ENCODE peak calls at places on chromosomes 3 and 15, in six cellular contexts. R is neural crest cell, K is GM13977, L is mesothelial cell of epicardium, X is pancreas, Z is coronary artery. H is an unnamed sample.

GRCh38 chr15:37079726-37080125 is 20.6 kb downstream of the MEIS2 start:
- DNase-seq in L (no peak), K (no peak), R (no peak), X (no peak), Z (no peak), H (no peak)

GRCh38 chr3:67334588-67334987 is 319.8 kb downstream of the SUCLG2 start:
- DNase-seq in X (no peak), R (no peak), L (no peak), Z (no peak), K (no peak), H (no peak)

GRCh38 chr3:182683335-182684257 is 109.7 kb upstream of the ATP11B start:
- DNase-seq in K (peak), Z (no peak), L (no peak), R (peak), X (peak), H (peak)

GRCh38 chr3:56787784-56788256 is 13.9 kb downstream of the ARHGEF3 start:
- DNase-seq in R (no peak), K (peak), L (no peak), Z (no peak), X (no peak), H (no peak)

GRCh38 chr15:74382004-74382816 is 14.8 kb upstream of the CYP11A1 start:
- DNase-seq in X (peak), R (peak), Z (no peak), L (peak), K (peak), H (peak)

GRCh38 chr3:177881330-177881729 is 654.9 kb upstream of the KCNMB2 start:
- DNase-seq in R (no peak), K (no peak), L (no peak), X (no peak), Z (no peak), H (no peak)

GRCh38 chr15:47378527-47378926 is 338.8 kb upstream of the SEMA6D start:
- DNase-seq in X (no peak), Z (no peak), R (no peak), L (no peak), K (no peak), H (no peak)

GRCh38 chr3:161035711-161036110 is 69.4 kb downstream of the B3GALNT1 start:
- DNase-seq in R (no peak), X (no peak), K (no peak), L (no peak), Z (no peak), H (no peak)

GRCh38 chr3:71103430-71103881 is 480.1 kb downstream of the FOXP1 start:
- DNase-seq in L (no peak), Z (no peak), X (peak), R (no peak), K (no peak), H (no peak)

GRCh38 chr3:56673781-56674457 is 9.1 kb downstream of the TASOR start:
- DNase-seq in L (no peak), Z (no peak), X (no peak), K (no peak), R (no peak), H (no peak)

GRCh38 chr15:46120713-46121112 is 485.9 kb downstream of the SQOR start:
- DNase-seq in X (no peak), K (no peak), R (no peak), L (no peak), Z (no peak), H (no peak)

GRCh38 chr3:40358454-40358853 is 28.5 kb upstream of the ENTPD3 start:
- DNase-seq in K (no peak), R (no peak), X (no peak), Z (no peak), L (no peak), H (no peak)

GRCh38 chr15:29935296-29936020 is 113.2 kb upstream of the TJP1 start:
- DNase-seq in R (no peak), X (peak), Z (no peak), K (no peak), L (no peak), H (no peak)

GRCh38 chr3:141412936-141413354 is 44.6 kb downstream of the ZBTB38 start:
- DNase-seq in X (peak), K (no peak), Z (peak), L (no peak), R (no peak), H (no peak)

GRCh38 chr15:84818221-84819131 is 1.3 kb downstream of the ALPK3 start:
- DNase-seq in K (no peak), Z (peak), L (no peak), R (peak), X (peak), H (no peak)

GRCh38 chr15:66775127-66776105 is 73.4 kb downstream of the SMAD6 start:
- DNase-seq in K (no peak), R (no peak), Z (no peak), X (peak), L (no peak), H (no peak)

GRCh38 chr3:52132930-52133329 is 21.3 kb downstream of the POC1A start:
- DNase-seq in X (no peak), K (no peak), R (no peak), L (no peak), Z (no peak), H (no peak)

GRCh38 chr3:52128118-52128683 is 26.0 kb downstream of the POC1A start:
- DNase-seq in K (no peak), R (no peak), Z (no peak), X (no peak), L (no peak), H (no peak)

GRCh38 chr3:52134761-52135160 is 19.5 kb downstream of the POC1A start:
- DNase-seq in L (no peak), K (peak), X (no peak), Z (no peak), R (no peak), H (no peak)

GRCh38 chr3:52135332-52135731 is 18.9 kb downstream of the POC1A start:
- DNase-seq in R (no peak), K (no peak), Z (no peak), L (no peak), X (no peak), H (no peak)

DNA sequence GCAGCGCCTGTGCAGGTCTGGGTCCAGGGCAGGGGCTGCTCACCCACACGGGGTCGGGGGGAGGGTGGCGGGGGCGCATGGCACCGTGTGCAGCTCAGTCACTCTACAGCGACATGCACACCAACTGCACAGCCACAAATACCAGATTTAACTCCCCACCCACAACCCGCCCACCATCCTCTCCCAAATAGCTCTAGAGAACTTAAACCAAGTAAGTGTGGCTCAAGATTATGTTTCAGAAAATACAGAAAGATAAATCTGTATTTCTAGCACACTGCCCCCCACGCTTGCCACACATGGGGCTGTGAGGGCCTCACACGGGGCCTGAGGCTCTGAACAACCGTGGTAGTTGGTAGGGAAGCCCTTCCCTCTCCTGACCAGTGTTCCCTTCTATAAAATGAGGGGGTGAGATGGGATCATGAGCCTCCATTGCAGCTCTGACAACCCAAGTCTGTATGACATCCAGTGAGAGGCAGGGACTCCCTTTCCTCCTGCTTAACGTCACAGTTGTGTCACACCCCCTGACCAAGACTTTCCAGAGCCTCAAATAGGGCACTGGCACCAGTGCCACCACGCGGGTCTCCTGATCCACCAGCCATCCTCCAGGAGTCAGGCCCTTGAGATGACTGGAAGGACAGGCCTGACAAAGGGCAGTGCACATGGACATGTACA is 23.1 kb downstream of the POC1A start:
- DNase-seq in R (no peak), L (no peak), Z (no peak), X (no peak), K (no peak), H (no peak)
- TF ChIP-seq CTCF in R (no peak), L (no peak), Z (no peak), X (no peak), K (no peak), H (no peak)

GRCh38 chr3:190883973-190884832 is 21.7 kb upstream of the GMNC start:
- DNase-seq in X (peak), L (no peak), R (peak), Z (no peak), K (peak), H (no peak)
- TF ChIP-seq CTCF in X (peak), L (peak), R (peak), Z (peak), K (peak), H (peak)

GRCh38 chr3:13165576-13165975 is 92.3 kb upstream of the IQSEC1 start:
- DNase-seq in Z (no peak), K (no peak), L (no peak), X (no peak), R (no peak), H (no peak)
- TF ChIP-seq CTCF in Z (no peak), K (no peak), L (no peak), X (no peak), R (no peak), H (no peak)

GRCh38 chr15:28017423-28017924 is 81.6 kb downstream of the OCA2 start:
- DNase-seq in X (no peak), Z (peak), K (no peak), L (no peak), R (no peak), H (no peak)
- TF ChIP-seq CTCF in X (no peak), Z (no peak), K (no peak), L (peak), R (peak), H (no peak)

DNA sequence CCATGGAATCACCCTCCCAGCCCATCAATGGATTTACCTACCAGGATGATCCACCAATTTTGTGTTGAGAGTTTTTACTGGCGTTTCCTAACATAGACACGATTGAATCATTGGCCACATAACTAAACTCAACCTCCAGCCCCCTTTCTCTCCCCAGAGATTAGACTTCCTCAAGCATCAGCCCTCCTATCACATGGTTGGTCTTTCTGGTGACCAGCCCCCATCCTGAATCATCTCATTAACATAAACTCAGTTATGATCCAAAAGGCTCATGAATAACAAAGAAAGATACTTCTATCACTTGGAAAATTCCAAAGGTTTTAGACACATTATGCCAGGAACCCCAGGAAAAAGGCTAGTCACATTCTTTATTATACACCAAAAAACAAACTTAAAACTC is 21.2 kb downstream of the PRKAR2A start:
- DNase-seq in Z (no peak), X (no peak), L (no peak), R (no peak), K (no peak), H (no peak)
- TF ChIP-seq CTCF in Z (no peak), X (no peak), L (no peak), R (no peak), K (no peak), H (no peak)

DNA sequence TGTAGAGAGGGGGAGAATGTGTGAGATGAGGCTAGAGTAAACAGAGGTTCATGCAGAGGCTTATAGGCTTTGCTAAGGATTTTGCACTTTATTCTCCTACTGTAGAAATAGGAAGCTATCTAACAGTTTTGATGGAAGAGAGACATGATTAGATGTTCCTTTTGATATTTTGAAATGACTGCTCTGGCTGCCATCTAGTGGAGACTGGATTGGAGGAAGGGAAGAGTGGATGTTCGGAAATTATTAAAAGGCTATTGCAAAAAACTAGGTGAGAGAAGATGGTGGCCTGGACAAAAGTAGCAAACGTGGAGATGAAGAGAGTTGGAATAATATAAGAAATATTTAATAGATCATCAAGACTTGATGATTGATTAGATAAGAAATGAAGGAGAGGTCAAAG is 42.2 kb downstream of the SYN2 start:
- DNase-seq in L (no peak), K (no peak), X (no peak), R (no peak), Z (no peak), H (no peak)
- TF ChIP-seq CTCF in L (peak), K (peak), X (no peak), R (peak), Z (no peak), H (no peak)

DNA sequence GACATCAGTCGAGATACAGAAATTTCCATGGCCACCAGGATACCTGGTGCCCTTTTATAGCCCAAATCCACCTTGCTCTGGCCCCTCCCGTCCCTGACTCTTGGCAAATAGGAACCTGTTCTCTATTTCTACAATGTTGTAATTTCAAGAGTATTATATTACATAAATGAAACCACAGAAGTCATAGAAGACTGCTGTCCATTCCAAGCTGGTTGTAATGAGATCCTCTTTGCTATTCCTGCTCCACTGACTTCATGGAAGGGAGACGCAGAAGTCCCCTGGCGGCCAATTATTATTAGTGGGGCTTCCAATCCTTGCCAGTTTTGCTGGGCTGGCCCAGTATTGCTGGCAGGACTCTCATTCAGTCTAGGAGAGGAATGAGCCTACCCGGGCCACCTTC is 26.6 kb downstream of the DCP1A start:
- DNase-seq in R (no peak), L (no peak), K (no peak), X (no peak), Z (no peak), H (no peak)
- TF ChIP-seq CTCF in R (no peak), L (no peak), K (no peak), X (no peak), Z (no peak), H (no peak)

GRCh38 chr15:88490036-88490435 is 22.5 kb downstream of the MRPS11 start:
- DNase-seq in K (no peak), Z (no peak), R (no peak), L (no peak), X (no peak), H (no peak)

GRCh38 chr15:88487796-88488523 is 20.5 kb downstream of the MRPS11 start:
- DNase-seq in Z (no peak), X (no peak), K (no peak), L (no peak), R (no peak), H (no peak)

GRCh38 chr15:88487176-88487795 is 19.8 kb downstream of the MRPS11 start:
- DNase-seq in L (no peak), Z (no peak), K (no peak), R (no peak), X (no peak), H (no peak)

GRCh38 chr15:88491158-88491557 is 23.6 kb downstream of the MRPS11 start:
- DNase-seq in R (no peak), K (no peak), X (no peak), Z (no peak), L (no peak), H (no peak)

DNA sequence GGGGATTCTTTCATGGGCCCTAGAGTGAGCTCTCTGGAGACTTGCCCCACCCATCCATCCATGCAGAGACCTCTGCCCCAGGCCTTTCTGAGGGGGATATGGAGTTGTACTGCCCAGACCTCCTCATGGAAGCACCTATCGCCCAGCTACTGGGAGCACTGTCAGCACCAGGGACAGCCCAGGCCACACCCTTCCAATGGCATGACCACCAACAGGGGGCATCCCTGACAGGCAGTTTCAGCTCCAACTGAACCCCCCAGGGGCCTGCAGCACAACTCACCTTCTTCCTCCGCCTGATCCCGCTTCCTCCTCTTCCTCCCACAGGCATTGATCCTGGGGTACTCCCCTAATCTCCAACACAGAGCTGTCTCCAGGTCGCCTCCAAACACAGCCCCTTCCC is 21.8 kb downstream of the MRPS11 start:
- DNase-seq in K (no peak), Z (no peak), X (no peak), L (no peak), R (no peak), H (no peak)
- TF ChIP-seq CTCF in K (peak), Z (no peak), X (no peak), L (no peak), R (no peak), H (no peak)

GRCh38 chr15:63915888-63916731 is 82.4 kb upstream of the HERC1 start:
- DNase-seq in Z (no peak), K (no peak), X (no peak), R (no peak), L (no peak), H (no peak)
- TF ChIP-seq CTCF in Z (no peak), K (peak), X (no peak), R (peak), L (peak), H (no peak)